ENCODE peak calls at places on chromosomes 11 and 22, in seven cellular contexts. G is endodermal cell, F is cardiac muscle cell, O is GM12878, J is tibial artery, I is Caco-2, A is foreskin fibroblast. X is an unnamed sample.

GRCh38 chr11:12092714-12093113 is 17.7 kb upstream of the MICAL2 start:
- DNase-seq in A (no peak), I (no peak), O (no peak), F (no peak), J (no peak), G (no peak), X (no peak)

GRCh38 chr11:60235318-60235717 is 7.6 kb downstream of the MS4A4E start:
- DNase-seq in J (no peak), F (no peak), O (no peak), G (no peak), I (no peak), A (no peak), X (no peak)

GRCh38 chr11:66472054-66472453 is 5.3 kb downstream of the PELI3 start:
- DNase-seq in I (no peak), F (no peak), J (no peak), O (no peak), A (no peak), G (no peak), X (no peak)

GRCh38 chr11:908273-908672 is 2.3 kb downstream of the CHID1 start:
- DNase-seq in J (no peak), O (no peak), G (no peak), F (no peak), I (no peak), A (no peak), X (no peak)

GRCh38 chr11:76205252-76206076 is 838 bp downstream of the WNT11 start:
- DNase-seq in G (peak; percentile 69), F (peak; percentile 69), A (no peak), O (no peak), J (no peak), I (peak; percentile 88), X (no peak)

GRCh38 chr11:65556470-65557279 is 1.5 kb downstream of the LTBP3 start:
- DNase-seq in O (no peak), J (no peak), I (peak; percentile 51), A (no peak), G (no peak), F (no peak), X (no peak)

GRCh38 chr11:66617148-66617814 is 851 bp downstream of the RBM14 start:
- DNase-seq in J (peak; percentile 83), G (no peak), A (peak; percentile 57), O (no peak), F (peak; percentile 78), I (no peak), X (peak; percentile 79)

GRCh38 chr11:21142007-21142406 is 472.6 kb downstream of the NELL1 start:
- DNase-seq in F (peak; percentile 47), J (no peak), A (no peak), I (no peak), G (peak; percentile 78), O (no peak), X (no peak)

GRCh38 chr11:63843042-63843441 is 4.1 kb downstream of the MARK2 start:
- DNase-seq in I (no peak), G (no peak), A (no peak), F (no peak), J (no peak), O (no peak), X (no peak)

DNA sequence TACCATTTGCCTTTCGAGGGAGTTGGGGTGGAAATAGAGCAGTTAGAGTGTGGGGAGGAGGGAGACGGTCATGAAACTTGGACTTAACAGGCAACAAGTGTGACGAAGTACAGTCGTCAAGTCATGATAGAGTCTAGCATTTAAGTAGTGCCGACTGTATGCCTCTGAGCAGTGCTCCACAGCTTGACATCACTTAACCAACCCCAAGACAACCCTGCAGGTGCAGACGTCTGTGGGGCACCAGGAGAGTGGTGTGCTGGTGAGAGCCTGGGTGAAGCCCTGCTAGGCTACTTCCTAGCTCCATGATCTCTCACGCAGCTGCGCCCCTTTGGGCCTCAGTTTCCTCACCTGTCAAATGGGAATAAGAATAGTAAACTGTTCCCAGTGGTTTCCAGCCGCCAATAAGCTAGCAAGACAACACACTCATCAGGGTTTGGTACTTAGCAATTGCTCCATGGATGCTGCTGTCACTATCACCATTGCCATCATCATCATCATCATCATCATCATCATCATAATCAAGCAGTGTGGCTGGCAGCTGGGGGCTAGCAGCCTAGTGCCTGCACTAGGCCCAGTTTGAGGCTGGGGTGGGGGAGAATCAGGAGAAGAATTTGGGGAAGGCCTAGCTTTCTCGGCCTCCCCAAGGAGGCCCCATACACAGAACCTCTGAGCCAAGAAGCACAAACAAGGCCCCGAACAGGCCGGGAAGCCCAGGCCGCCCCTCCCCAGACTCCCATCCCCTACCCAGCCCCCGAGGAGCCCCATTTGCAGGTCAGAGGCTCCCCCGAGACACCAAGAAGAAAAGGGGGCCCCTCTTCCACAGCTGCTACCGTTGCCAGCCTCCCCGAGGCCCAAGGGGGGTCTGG is 29.0 kb downstream of the MN1 start:
- DNase-seq in A (no peak), J (no peak), G (no peak), I (no peak), O (no peak), F (no peak), X (no peak)
- TF ChIP-seq CTCF in A (no peak), J (no peak), G (no peak), I (no peak), O (no peak), F (no peak), X (no peak)

GRCh38 chr11:83933008-83933407 is 646.8 kb upstream of the CCDC90B start:
- DNase-seq in F (no peak), J (no peak), I (no peak), A (no peak), O (no peak), G (no peak), X (no peak)
- TF ChIP-seq CTCF in F (no peak), J (no peak), I (no peak), A (no peak), O (no peak), G (no peak), X (no peak)

GRCh38 chr11:44605068-44605708 is 39.7 kb downstream of the CD82 start:
- DNase-seq in F (no peak), J (no peak), G (no peak), I (no peak), A (no peak), O (no peak), X (no peak)
- TF ChIP-seq CTCF in F (no peak), J (no peak), G (no peak), I (no peak), A (no peak), O (no peak), X (no peak)

GRCh38 chr11:44180107-44180506 is 84.6 kb downstream of the EXT2 start:
- DNase-seq in O (no peak), A (no peak), G (no peak), F (no peak), J (no peak), I (no peak), X (no peak)

GRCh38 chr11:44179173-44179572 is 83.7 kb downstream of the EXT2 start:
- DNase-seq in F (no peak), O (no peak), J (no peak), G (no peak), A (peak; percentile 5), I (no peak), X (no peak)

GRCh38 chr11:44177905-44178304 is 82.4 kb downstream of the EXT2 start:
- DNase-seq in A (no peak), O (no peak), G (no peak), F (no peak), I (no peak), J (no peak), X (no peak)

GRCh38 chr11:44176541-44177213 is 81.2 kb downstream of the EXT2 start:
- DNase-seq in I (no peak), A (no peak), O (no peak), G (no peak), F (no peak), J (no peak), X (no peak)

DNA sequence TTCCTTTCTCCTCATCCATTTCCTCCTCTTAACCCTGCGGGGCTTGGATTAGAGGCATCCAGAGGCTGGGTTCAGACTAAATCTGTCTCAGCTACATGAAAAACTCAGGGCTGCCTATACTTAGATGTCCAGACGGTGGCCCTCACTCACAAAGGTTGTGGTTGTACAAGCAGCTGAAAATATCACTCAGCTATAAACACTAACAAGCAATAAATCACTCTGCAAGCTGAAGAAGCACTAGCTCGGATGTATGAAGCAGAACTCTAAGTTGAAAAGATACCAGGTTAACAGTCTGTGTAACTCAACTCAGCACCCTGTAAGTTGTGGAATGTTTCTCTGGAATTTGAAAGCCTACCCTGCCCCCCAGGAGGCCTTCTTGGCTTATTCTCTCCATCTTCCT is 82.9 kb downstream of the EXT2 start:
- DNase-seq in I (no peak), O (no peak), A (peak; percentile 4), G (no peak), F (peak; percentile 37), J (no peak), X (no peak)
- TF ChIP-seq CTCF in I (peak; percentile 3), O (no peak), A (peak; percentile 21), G (no peak), F (peak; percentile 14), J (no peak), X (no peak)

X was measured in CD14-positive monocyte.